ENCODE peak calls at places on chromosomes 4 and X, in six cellular contexts. H is memory B cell; B is stimulated activated naive CD8-positive, alpha-beta T cell treated with anti-CD3 and anti-CD28 coated beads, Interleukin-15, amount 100 ng/mL, for 72 hours; C is activated CD8-positive, alpha-beta T cell treated with anti-CD3 and anti-CD28 coated beads for 36 hours; D is A549; J is heart left ventricle. P is an unnamed sample.

GRCh38 chr4:1565598-1566295 is 118.4 kb downstream of the FAM53A start:
- ATAC-seq in B (peak), J (no peak), C (peak), H (no peak), D (peak), P (peak)

GRCh38 chrX:38285649-38286048 is 41.7 kb downstream of the RPGR start:
- ATAC-seq in J (no peak), D (no peak), H (no peak), B (no peak), C (no peak), P (no peak)

GRCh38 chr4:76546282-76547166 is 111.5 kb downstream of the SHROOM3 start:
- ATAC-seq in H (no peak), C (no peak), B (no peak), D (no peak), J (peak), P (no peak)

GRCh38 chr4:8035371-8035780 is 95.7 kb upstream of the AFAP1 start:
- ATAC-seq in H (no peak), D (no peak), J (no peak), B (peak), C (peak), P (peak)

GRCh38 chrX:117610806-117611205 is 505.8 kb downstream of the KLHL13 start:
- ATAC-seq in C (no peak), B (no peak), D (no peak), H (no peak), J (no peak), P (no peak)

GRCh38 chrX:124005220-124005619 is 43.7 kb downstream of the STAG2 start:
- ATAC-seq in B (peak), D (no peak), J (no peak), C (peak), H (peak), P (peak)

GRCh38 chrX:11968470-11968869 is 169.8 kb upstream of the FRMPD4 start:
- ATAC-seq in C (no peak), D (peak), J (no peak), H (no peak), B (no peak), P (no peak)

GRCh38 chr4:2662598-2662997 is 93.5 kb downstream of the TNIP2 start:
- ATAC-seq in J (no peak), B (no peak), D (no peak), C (no peak), H (no peak), P (no peak)

GRCh38 chrX:100750901-100751300 is 19.0 kb upstream of the SYTL4 start:
- ATAC-seq in H (no peak), J (no peak), D (no peak), B (no peak), C (no peak), P (no peak)